ENCODE peak calls at places on chromosome 7, in five cellular contexts. V is left lung, N is lung, M is ascending aorta, Q is left ventricle myocardium inferior. X is an unnamed sample.

GRCh38 chr7:39566056-39566921 is at the start of gene YAE1:
- DNase-seq in V (peak), N (peak), M (peak), Q (peak), X (peak)

GRCh38 chr7:81882086-81882485 is 112.2 kb upstream of the HGF start:
- DNase-seq in V (no peak), N (no peak), M (no peak), Q (no peak), X (no peak)

GRCh38 chr7:16450366-16450765 is 15.2 kb downstream of the SOSTDC1 start:
- DNase-seq in V (no peak), N (no peak), M (no peak), Q (no peak), X (no peak)

GRCh38 chr7:129613016-129613337 is 1.5 kb downstream of the NRF1 start:
- DNase-seq in V (no peak), N (no peak), M (no peak), Q (no peak), X (no peak)

GRCh38 chr7:45922810-45923209 is 1.7 kb upstream of the IGFBP3 start:
- DNase-seq in V (no peak), N (no peak), M (no peak), Q (no peak), X (no peak)

GRCh38 chr7:13476881-13477444 is 512.5 kb downstream of the ETV1 start:
- DNase-seq in V (no peak), N (no peak), M (no peak), Q (no peak), X (no peak)

GRCh38 chr7:134888141-134888740 is 98.1 kb upstream of the AGBL3 start:
- DNase-seq in V (no peak), N (no peak), M (no peak), Q (no peak), X (no peak)

GRCh38 chr7:48089415-48089975 is 430 bp downstream of the UPP1 start:
- DNase-seq in V (peak), N (peak), M (peak), Q (no peak), X (peak)

GRCh38 chr7:132580277-132580676 is 4.0 kb upstream of the PLXNA4 start:
- DNase-seq in V (no peak), N (no peak), M (no peak), Q (no peak), X (no peak)

GRCh38 chr7:96952974-96953391 is 52.4 kb upstream of the DLX6 start:
- DNase-seq in V (peak), N (no peak), M (no peak), Q (no peak), X (no peak)

GRCh38 chr7:40873248-40873647 is 738.4 kb downstream of the SUGCT start:
- DNase-seq in V (no peak), N (no peak), M (no peak), Q (no peak), X (no peak)

GRCh38 chr7:149809215-149809614 is 29.0 kb upstream of the ZNF862 start:
- DNase-seq in V (no peak), N (no peak), M (no peak), Q (peak), X (no peak)

GRCh38 chr7:87596696-87597095 is 4.0 kb downstream of the ABCB1 start:
- DNase-seq in V (no peak), N (no peak), M (no peak), Q (no peak), X (no peak)

GRCh38 chr7:108001759-108002725 is 919 bp downstream of the LAMB1 start:
- DNase-seq in V (no peak), N (no peak), M (peak), Q (peak), X (no peak)

GRCh38 chr7:836429-836828 is 4.2 kb downstream of the SUN1 start:
- DNase-seq in V (peak), N (no peak), M (peak), Q (no peak), X (no peak)

GRCh38 chr7:36408589-36408988 is 18.9 kb downstream of the ANLN start:
- DNase-seq in V (no peak), N (no peak), M (no peak), Q (no peak), X (no peak)

GRCh38 chr7:24035653-24036414 is 248.2 kb upstream of the NPY start:
- DNase-seq in V (no peak), N (no peak), M (no peak), Q (no peak), X (no peak)

GRCh38 chr7:36406156-36406555 is 16.5 kb downstream of the ANLN start:
- DNase-seq in V (no peak), N (no peak), M (no peak), Q (no peak), X (no peak)

GRCh38 chr7:122300607-122301079 is 3.9 kb downstream of the FEZF1 start:
- DNase-seq in V (no peak), N (no peak), M (no peak), Q (no peak), X (no peak)

GRCh38 chr7:121428857-121429489 is 32.9 kb upstream of the FAM3C start:
- DNase-seq in V (no peak), N (no peak), M (no peak), Q (no peak), X (no peak)

GRCh38 chr7:100753750-100754149 is 20.4 kb downstream of the ZAN start:
- DNase-seq in V (no peak), N (no peak), M (no peak), Q (no peak), X (no peak)

GRCh38 chr7:907158-907980 is 31.0 kb downstream of the GET4 start:
- DNase-seq in V (peak), N (no peak), M (no peak), Q (no peak), X (no peak)

GRCh38 chr7:665751-666453 is 60.6 kb upstream of the DNAAF5 start:
- DNase-seq in V (no peak), N (no peak), M (peak), Q (peak), X (no peak)

GRCh38 chr7:100157334-100158228 is 942 bp downstream of the TRAPPC14 start:
- DNase-seq in V (no peak), N (no peak), M (no peak), Q (no peak), X (no peak)

GRCh38 chr7:120272896-120273475 is at the start of gene KCND2:
- DNase-seq in V (peak), N (no peak), M (no peak), Q (peak), X (no peak)

GRCh38 chr7:153190452-153190851 is 430.9 kb downstream of the ACTR3B start:
- DNase-seq in V (no peak), N (no peak), M (no peak), Q (no peak), X (no peak)

GRCh38 chr7:55325371-55325792 is 39.8 kb upstream of the LANCL2 start:
- DNase-seq in V (no peak), N (peak), M (no peak), Q (peak), X (no peak)

GRCh38 chr7:22663319-22663718 is 63.7 kb upstream of the IL6 start:
- DNase-seq in V (no peak), N (no peak), M (no peak), Q (no peak), X (no peak)

GRCh38 chr7:115635876-115636275 is 394.7 kb downstream of the TFEC start:
- DNase-seq in V (no peak), N (no peak), M (no peak), Q (no peak), X (no peak)

GRCh38 chr7:158827411-158828342 is 1.6 kb downstream of the ESYT2 start:
- DNase-seq in V (no peak), N (no peak), M (no peak), Q (no peak), X (peak)

GRCh38 chr7:43942997-43943701 is 16.9 kb downstream of the UBE2D4 start:
- DNase-seq in V (no peak), N (no peak), M (no peak), Q (no peak), X (no peak)

GRCh38 chr7:91127974-91128373 is 136.3 kb upstream of the FZD1 start:
- DNase-seq in V (no peak), N (no peak), M (no peak), Q (no peak), X (no peak)

GRCh38 chr7:135980665-135981180 is 3.6 kb upstream of the MTPN start:
- DNase-seq in V (no peak), N (peak), M (no peak), Q (no peak), X (peak)

GRCh38 chr7:124720195-124720594 is 45.4 kb downstream of the GPR37 start:
- DNase-seq in V (no peak), N (no peak), M (no peak), Q (no peak), X (no peak)

GRCh38 chr7:94602181-94602580 is 53.8 kb downstream of the SGCE start:
- DNase-seq in V (no peak), N (no peak), M (no peak), Q (no peak), X (no peak)

GRCh38 chr7:22344655-22345054 is 12.3 kb downstream of the RAPGEF5 start:
- DNase-seq in V (no peak), N (no peak), M (no peak), Q (no peak), X (no peak)

GRCh38 chr7:33040803-33041516 is 21.6 kb downstream of the NT5C3A start:
- DNase-seq in V (no peak), N (peak), M (no peak), Q (no peak), X (peak)

GRCh38 chr7:91692800-91693199 is 187.7 kb downstream of the MTERF1 start:
- DNase-seq in V (no peak), N (no peak), M (no peak), Q (no peak), X (no peak)

GRCh38 chr7:76301000-76301399 is 1.5 kb upstream of the HSPB1 start:
- DNase-seq in V (no peak), N (no peak), M (no peak), Q (no peak), X (no peak)

GRCh38 chr7:76303057-76303828 is 770 bp downstream of the HSPB1 start:
- DNase-seq in V (peak), N (peak), M (peak), Q (peak), X (peak)

GRCh38 chr7:76302299-76303056 is at the start of gene HSPB1:
- DNase-seq in V (peak), N (peak), M (peak), Q (peak), X (peak)

GRCh38 chr7:76300210-76300731 is 2.2 kb upstream of the HSPB1 start:
- DNase-seq in V (no peak), N (peak), M (no peak), Q (no peak), X (no peak)

GRCh38 chr7:76303829-76304505 is 1.5 kb downstream of the HSPB1 start:
- DNase-seq in V (peak), N (no peak), M (no peak), Q (no peak), X (no peak)
- H3K27ac ChIP-seq in V (peak), N (peak), M (peak), Q (peak), X (peak)

GRCh38 chr7:7201583-7202374 is 19.4 kb downstream of the C1GALT1 start:
- DNase-seq in V (no peak), N (no peak), M (no peak), Q (no peak), X (peak)
- H3K27ac ChIP-seq in V (no peak), N (peak), M (no peak), Q (no peak), X (peak)

DNA sequence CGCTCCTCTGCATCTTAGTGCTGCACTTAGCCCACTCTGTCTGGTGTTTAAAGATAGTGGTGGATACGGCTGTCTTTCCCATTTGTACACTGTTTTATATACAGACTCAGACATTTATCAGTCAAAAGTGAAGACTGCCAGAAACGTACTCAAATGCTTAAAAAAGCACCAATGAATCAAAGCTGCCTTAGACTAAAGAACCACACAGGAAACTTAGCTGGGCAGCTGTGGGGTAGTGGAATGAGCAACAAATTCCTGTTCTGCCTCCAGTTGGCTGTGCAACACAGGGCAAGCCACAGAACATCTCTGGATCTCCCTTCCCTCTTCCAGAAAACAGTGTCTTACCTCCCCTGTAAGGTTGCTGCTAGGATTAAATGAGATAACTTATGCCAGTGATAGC is 76.0 kb downstream of the ATXN7L1 start:
- DNase-seq in V (no peak), N (no peak), M (no peak), Q (no peak), X (no peak)
- H3K27ac ChIP-seq in V (no peak), N (no peak), M (no peak), Q (no peak), X (no peak)

DNA sequence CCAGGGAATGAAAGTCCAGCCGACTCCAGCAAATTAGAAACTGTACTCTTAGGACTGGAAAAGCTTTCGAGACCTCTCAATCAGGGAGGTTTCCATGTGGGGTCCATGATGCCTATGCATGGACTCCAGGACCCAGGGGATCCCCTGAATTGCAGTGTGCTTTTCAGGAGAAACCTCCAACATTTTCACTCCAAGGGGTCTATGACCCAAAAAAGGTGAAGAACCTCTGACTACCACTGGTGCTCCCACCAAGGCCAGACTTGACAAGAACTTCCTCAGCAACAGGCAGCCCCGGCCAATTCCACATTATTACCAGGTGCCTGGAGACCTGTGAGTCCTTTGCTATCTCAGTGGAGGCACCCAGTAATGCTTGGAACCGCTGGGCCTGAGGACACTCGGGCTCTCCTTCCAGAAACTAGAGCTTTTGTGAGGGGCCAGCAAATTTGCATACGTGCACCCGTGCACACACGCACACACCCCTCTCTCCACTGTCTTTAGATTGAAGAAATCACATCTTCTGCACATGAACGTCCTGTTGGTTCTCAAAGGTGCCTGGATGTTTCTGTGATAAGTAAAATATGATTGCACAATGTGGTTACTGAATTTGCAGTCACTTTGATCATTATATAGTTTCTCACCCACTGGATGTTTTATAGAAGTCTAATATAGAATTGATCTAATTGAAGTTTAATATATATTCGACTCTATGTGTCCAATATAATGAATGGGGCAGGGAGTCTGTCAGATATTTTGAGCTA is 54.7 kb downstream of the SYPL1 start:
- DNase-seq in V (no peak), N (no peak), M (no peak), Q (no peak), X (no peak)
- H3K27ac ChIP-seq in V (no peak), N (no peak), M (no peak), Q (no peak), X (no peak)

GRCh38 chr7:131094685-131095084 is 233.0 kb upstream of the MKLN1 start:
- DNase-seq in V (no peak), N (no peak), M (no peak), Q (no peak), X (no peak)
- H3K27ac ChIP-seq in V (no peak), N (no peak), M (no peak), Q (no peak), X (no peak)

X was measured in naive thymus-derived CD4-positive, alpha-beta T cell.